ENCODE peak calls at places on chromosomes 1 and 21, in nine cellular contexts. K is stimulated activated CD8-positive, alpha-beta memory T cell treated with anti-CD3 and anti-CD28 coated beads, Interleukin-4, amount 100 ng/mL, for 4 hours; V is HL-60; I is foreskin fibroblast; X is HCEC 1CT; Y is left colon; Z is dermis blood vessel endothelial cell; D is mammary epithelial cell; P is NCI-H2081. L is an unnamed sample.

GRCh38 chr1:201461783-201462441 is 7.1 kb downstream of the PHLDA3 start:
- DNase-seq in V (no peak), Y (peak; percentile 78), Z (peak; percentile 83), P (no peak), K (no peak), D (peak; percentile 100), I (peak; percentile 98), X (peak; percentile 99), L (no peak)

GRCh38 chr1:32865639-32866038 is 5.1 kb downstream of the FNDC5 start:
- DNase-seq in X (no peak), Z (no peak), Y (no peak), P (no peak), I (no peak), K (no peak), D (no peak), V (no peak), L (no peak)

GRCh38 chr21:34935868-34936267 is 113.2 kb downstream of the RUNX1 start:
- DNase-seq in Z (no peak), P (no peak), D (no peak), K (no peak), X (peak; percentile 28), Y (no peak), V (no peak), I (no peak), L (no peak)

GRCh38 chr1:94832446-94832845 is 12.3 kb downstream of the SLC44A3 start:
- DNase-seq in I (peak; percentile 15), K (no peak), V (peak; percentile 25), P (no peak), X (peak; percentile 15), Y (no peak), Z (no peak), D (peak; percentile 48), L (no peak)

GRCh38 chr1:174074757-174075156 is 52.6 kb upstream of the RC3H1 start:
- DNase-seq in P (peak; percentile 6), D (no peak), V (no peak), X (peak; percentile 51), Y (no peak), K (no peak), Z (peak; percentile 47), I (peak; percentile 12), L (no peak)

GRCh38 chr21:43269461-43269860 is 100.7 kb downstream of the CRYAA start:
- DNase-seq in Z (peak; percentile 20), V (no peak), I (no peak), X (no peak), Y (no peak), P (no peak), K (no peak), D (no peak), L (no peak)

GRCh38 chr1:209746469-209747269 is 9.2 kb upstream of the TRAF3IP3 start:
- DNase-seq in Y (no peak), V (no peak), X (no peak), Z (no peak), I (no peak), P (no peak), D (no peak), K (no peak), L (no peak)

GRCh38 chr1:59375321-59376220 is 78.7 kb downstream of the FGGY start:
- DNase-seq in V (no peak), P (no peak), X (peak; percentile 100), K (no peak), Z (peak; percentile 29), D (peak; percentile 98), I (peak; percentile 92), Y (no peak), L (no peak)

GRCh38 chr1:177170756-177171535 is at the start of gene BRINP2:
- DNase-seq in Z (peak; percentile 42), D (peak; percentile 67), P (peak; percentile 83), I (peak; percentile 28), V (no peak), Y (no peak), K (no peak), X (peak; percentile 4), L (peak; percentile 52)

GRCh38 chr1:31701137-31701736 is 2.6 kb downstream of the COL16A1 start:
- DNase-seq in Y (peak; percentile 84), V (peak; percentile 80), I (peak; percentile 97), P (peak; percentile 26), Z (peak; percentile 60), X (peak; percentile 92), K (no peak), D (peak; percentile 93), L (no peak)

GRCh38 chr1:13593511-13594131 is 10.0 kb downstream of the PDPN start:
- DNase-seq in Y (peak; percentile 33), I (peak; percentile 14), K (no peak), V (no peak), X (peak; percentile 88), D (peak; percentile 43), P (no peak), Z (no peak), L (no peak)

GRCh38 chr1:160682983-160683886 is 28.4 kb downstream of the CD48 start:
- DNase-seq in X (no peak), P (no peak), I (no peak), K (no peak), D (peak; percentile 9), V (no peak), Z (no peak), Y (no peak), L (no peak)

GRCh38 chr1:211487672-211488208 is 4.2 kb downstream of the RD3 start:
- DNase-seq in K (no peak), X (no peak), P (no peak), I (no peak), Z (no peak), Y (no peak), D (no peak), V (no peak), L (no peak)

GRCh38 chr1:151816964-151817730 is 11.9 kb upstream of the LINGO4 start:
- DNase-seq in X (no peak), K (no peak), P (no peak), Z (no peak), I (no peak), Y (no peak), V (no peak), D (peak; percentile 6), L (no peak)

GRCh38 chr1:55323760-55324159 is 108.6 kb upstream of the USP24 start:
- DNase-seq in V (no peak), Z (no peak), I (no peak), X (no peak), P (no peak), K (no peak), Y (no peak), D (no peak), L (no peak)

GRCh38 chr1:226518375-226518774 is 30.2 kb upstream of the STUM start:
- DNase-seq in X (no peak), V (no peak), Z (no peak), D (no peak), I (no peak), K (no peak), Y (no peak), P (no peak), L (no peak)

GRCh38 chr21:18275740-18276139 is 31.1 kb downstream of the CHODL start:
- DNase-seq in I (no peak), P (no peak), X (no peak), K (no peak), V (no peak), Z (no peak), Y (no peak), D (no peak), L (no peak)

GRCh38 chr1:111219466-111220286 is 7.8 kb upstream of the CHI3L2 start:
- DNase-seq in I (no peak), K (no peak), V (peak; percentile 63), Y (no peak), P (no peak), X (no peak), Z (no peak), D (no peak), L (no peak)

GRCh38 chr1:232381676-232382075 is 248.3 kb downstream of the SIPA1L2 start:
- DNase-seq in X (no peak), I (no peak), D (no peak), Y (no peak), Z (no peak), V (no peak), K (no peak), P (no peak), L (no peak)

GRCh38 chr1:26373281-26373680 is 731 bp upstream of the ZNF683 start:
- DNase-seq in Y (no peak), V (no peak), P (no peak), I (no peak), X (no peak), Z (no peak), D (no peak), K (no peak), L (no peak)

GRCh38 chr21:14773777-14774345 is 227.7 kb upstream of the SAMSN1 start:
- DNase-seq in D (peak; percentile 30), P (no peak), I (no peak), Z (peak; percentile 67), X (no peak), Y (peak; percentile 50), K (peak; percentile 14), V (peak; percentile 16), L (no peak)

GRCh38 chr1:60388092-60388987 is 314.8 kb upstream of the C1orf87 start:
- DNase-seq in D (no peak), P (peak; percentile 69), I (no peak), Y (no peak), V (no peak), X (no peak), Z (peak; percentile 39), K (no peak), L (peak; percentile 5)

GRCh38 chr1:36761073-36761472 is 273.2 kb downstream of the GRIK3 start:
- DNase-seq in X (no peak), K (no peak), Z (peak; percentile 61), D (no peak), P (no peak), Y (no peak), I (no peak), V (no peak), L (no peak)

GRCh38 chr1:101112051-101112770 is 86.6 kb upstream of the DPH5 start:
- DNase-seq in P (no peak), Y (peak; percentile 30), K (no peak), I (no peak), V (no peak), X (no peak), Z (peak; percentile 83), D (no peak), L (no peak)

GRCh38 chr1:18956189-18957135 is at the start of gene IFFO2:
- DNase-seq in Z (peak; percentile 95), Y (peak; percentile 96), K (peak; percentile 97), P (peak; percentile 42), V (peak; percentile 76), D (peak; percentile 91), I (peak; percentile 92), X (peak; percentile 91), L (peak; percentile 21)

GRCh38 chr1:51644533-51645197 is 27.8 kb downstream of the OSBPL9 start:
- DNase-seq in Z (peak; percentile 55), Y (no peak), K (no peak), V (no peak), X (peak; percentile 84), D (peak; percentile 64), I (peak; percentile 58), P (no peak), L (no peak)

GRCh38 chr1:178282949-178283367 is 189.1 kb downstream of the RASAL2 start:
- DNase-seq in K (no peak), D (peak; percentile 72), X (peak; percentile 78), P (peak; percentile 30), Y (no peak), Z (peak; percentile 77), V (no peak), I (peak; percentile 30), L (peak; percentile 7)

GRCh38 chr1:61941794-61942193 is 199.5 kb downstream of the PATJ start:
- DNase-seq in Z (no peak), P (no peak), I (no peak), Y (no peak), K (no peak), D (no peak), X (no peak), V (no peak), L (no peak)

GRCh38 chr1:208837242-208837641 is 593.1 kb upstream of the PLXNA2 start:
- DNase-seq in K (no peak), X (no peak), P (peak; percentile 82), Y (no peak), V (no peak), Z (no peak), I (no peak), D (peak; percentile 47), L (peak; percentile 21)

GRCh38 chr1:69929278-69930057 is 275.9 kb downstream of the LRRC40 start:
- DNase-seq in I (no peak), K (no peak), P (no peak), D (peak; percentile 42), Y (no peak), Z (no peak), V (peak; percentile 25), X (no peak), L (no peak)

L was measured in NCI-H1417 treated with DMSO at 0.1 percent for 48 hours.